ENCODE peak calls at places on chromosomes 3 and 15, in six cellular contexts. K is fibroblast of pulmonary artery, J is fibroblast of lung, D is endothelial cell of umbilical vein, W is hepatocyte, C is cardiac muscle cell. N is an unnamed sample.

GRCh38 chr3:52874869-52875588 is 22.3 kb downstream of the STIMATE start:
- DNase-seq in K (no peak), W (no peak), C (no peak), D (no peak), J (no peak), N (no peak)

GRCh38 chr3:119297169-119297568 is 3.0 kb downstream of the ARHGAP31 start:
- DNase-seq in D (peak), C (peak), J (peak), W (no peak), K (peak), N (peak)

GRCh38 chr15:45919806-45920205 is 285.0 kb downstream of the SQOR start:
- DNase-seq in W (peak), J (peak), K (peak), D (peak), C (peak), N (peak)

GRCh38 chr15:68820205-68820588 is 498 bp downstream of the ANP32A start:
- DNase-seq in C (peak), K (peak), D (peak), J (no peak), W (peak), N (no peak)

GRCh38 chr3:126636436-126636835 is 18.5 kb downstream of the TXNRD3 start:
- DNase-seq in W (no peak), D (no peak), K (no peak), C (no peak), J (no peak), N (no peak)

GRCh38 chr3:44236485-44236908 is 5.2 kb upstream of the TOPAZ1 start:
- DNase-seq in C (no peak), D (peak), K (no peak), J (no peak), W (peak), N (no peak)

GRCh38 chr3:25854214-25854613 is 64.3 kb downstream of the OXSM start:
- DNase-seq in C (peak), W (no peak), D (peak), K (peak), J (peak), N (peak)

GRCh38 chr3:187567741-187568140 is 102.5 kb downstream of the SST start:
- DNase-seq in W (no peak), C (peak), K (peak), J (no peak), D (no peak), N (peak)

GRCh38 chr3:126983276-126983652 is 349 bp downstream of the PLXNA1 start:
- DNase-seq in K (no peak), J (no peak), W (peak), C (peak), D (no peak), N (no peak)

GRCh38 chr3:189826566-189826965 is 195.4 kb downstream of the TP63 start:
- DNase-seq in C (no peak), J (no peak), W (no peak), D (no peak), K (no peak), N (no peak)

GRCh38 chr15:74373731-74374647 is 6.5 kb upstream of the CYP11A1 start:
- DNase-seq in K (peak), C (peak), W (peak), J (peak), D (peak), N (peak)

GRCh38 chr15:63083046-63083445 is 38.6 kb upstream of the LACTB start:
- DNase-seq in K (no peak), C (no peak), W (peak), D (no peak), J (no peak), N (no peak)

GRCh38 chr3:143597774-143598652 is 250.3 kb downstream of the SLC9A9 start:
- DNase-seq in W (no peak), J (no peak), D (no peak), K (no peak), C (no peak), N (no peak)

GRCh38 chr15:70765504-70766281 is 2.3 kb upstream of the UACA start:
- DNase-seq in K (no peak), D (no peak), W (no peak), C (no peak), J (peak), N (peak)

DNA sequence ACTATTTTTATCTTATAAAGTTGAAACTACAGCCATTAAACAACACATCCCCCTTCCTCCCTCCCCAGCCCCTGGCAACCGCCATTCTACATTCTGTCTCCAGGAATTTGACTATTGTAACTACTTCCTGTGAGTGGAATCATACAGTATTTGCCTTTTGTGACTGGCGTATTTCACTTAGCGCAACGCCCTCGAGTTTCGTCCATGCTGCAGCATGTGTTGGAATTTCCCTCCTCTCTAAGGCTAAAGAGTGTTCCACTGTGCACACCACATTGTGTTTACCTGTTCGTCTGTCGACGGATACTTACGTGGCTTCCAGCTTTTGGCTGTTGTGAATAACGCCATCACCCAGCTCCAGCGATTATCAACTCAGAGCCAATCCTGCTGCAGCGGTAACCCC is 52.0 kb upstream of the DLG1 start:
- DNase-seq in D (no peak), K (no peak), J (no peak), C (no peak), W (no peak), N (no peak)
- H3K4me3 ChIP-seq in D (no peak), K (no peak), J (no peak), C (no peak), W (no peak), N (no peak)

DNA sequence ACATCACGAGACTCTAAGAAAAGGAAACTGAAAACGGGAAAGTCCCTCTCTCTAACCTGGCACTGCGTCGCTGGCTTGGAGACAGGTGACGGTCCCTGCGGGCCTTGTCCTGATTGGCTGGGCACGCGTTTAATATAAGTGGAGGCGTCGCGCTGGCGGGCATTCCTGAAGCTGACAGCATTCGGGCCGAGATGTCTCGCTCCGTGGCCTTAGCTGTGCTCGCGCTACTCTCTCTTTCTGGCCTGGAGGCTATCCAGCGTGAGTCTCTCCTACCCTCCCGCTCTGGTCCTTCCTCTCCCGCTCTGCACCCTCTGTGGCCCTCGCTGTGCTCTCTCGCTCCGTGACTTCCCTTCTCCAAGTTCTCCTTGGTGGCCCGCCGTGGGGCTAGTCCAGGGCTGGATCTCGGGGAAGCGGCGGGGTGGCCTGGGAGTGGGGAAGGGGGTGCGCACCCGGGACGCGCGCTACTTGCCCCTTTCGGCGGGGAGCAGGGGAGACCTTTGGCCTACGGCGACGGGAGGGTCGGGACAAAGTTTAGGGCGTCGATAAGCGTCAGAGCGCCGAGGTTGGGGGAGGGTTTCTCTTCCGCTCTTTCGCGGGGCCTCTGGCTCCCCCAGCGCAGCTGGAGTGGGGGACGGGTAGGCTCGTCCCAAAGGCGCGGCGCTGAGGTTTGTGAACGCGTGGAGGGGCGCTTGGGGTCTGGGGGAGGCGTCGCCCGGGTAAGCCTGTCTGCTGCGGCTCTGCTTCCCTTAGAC is at the start of gene B2M:
- DNase-seq in C (peak), D (peak), W (peak), K (peak), J (peak), N (peak)
- TF ChIP-seq CTCF in C (no peak), D (no peak), W (no peak), K (no peak), J (no peak), N (no peak)

GRCh38 chr3:50272911-50273688 is 4.2 kb downstream of the SEMA3B start:
- DNase-seq in W (peak), J (peak), D (peak), K (peak), C (peak), N (peak)
- H3K4me3 ChIP-seq in W (no peak), J (peak), D (peak), K (peak), C (no peak), N (peak)

DNA sequence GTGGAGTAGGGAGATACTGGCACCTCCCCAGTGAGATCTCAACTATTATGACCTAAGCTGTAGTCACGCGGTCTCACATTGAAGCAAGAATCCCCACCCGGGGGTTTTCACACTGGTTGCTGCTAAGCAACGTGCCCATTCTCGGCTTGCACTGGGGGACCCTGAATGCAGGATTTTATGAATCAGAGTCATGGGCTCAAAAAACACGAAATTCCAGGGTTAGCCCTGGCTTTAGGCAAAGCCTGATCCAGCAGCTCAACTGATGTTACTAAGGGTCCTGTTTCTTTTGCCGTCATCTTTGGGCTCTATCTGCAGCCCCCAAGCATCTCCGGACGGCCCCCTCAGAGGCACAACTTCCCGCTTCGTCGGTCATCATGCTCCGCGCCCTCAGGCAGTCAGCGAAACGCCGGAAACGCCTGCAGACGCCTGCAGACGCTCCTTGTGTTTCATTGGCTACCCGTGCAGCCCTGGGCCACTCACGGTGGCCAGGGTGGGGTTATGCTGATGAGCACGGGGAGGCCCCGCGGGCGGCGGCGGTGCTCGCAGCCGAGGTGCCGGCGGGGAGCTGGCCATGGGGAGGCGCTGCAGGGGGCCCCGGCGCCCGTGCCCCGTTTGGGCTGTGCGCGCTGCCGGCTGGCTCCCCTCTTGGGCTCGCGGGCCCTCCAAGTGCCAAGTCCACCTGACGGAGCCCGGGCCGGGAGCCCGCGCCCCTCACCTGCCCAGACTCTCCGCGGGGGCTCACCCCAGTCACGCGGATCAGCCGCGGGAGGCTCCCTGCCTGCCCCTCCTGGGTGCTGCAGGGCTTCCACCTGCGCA is 25.8 kb downstream of the EFCC1 start:
- DNase-seq in W (peak), C (peak), K (peak), J (peak), D (peak), N (peak)
- TF ChIP-seq CTCF in W (peak), C (peak), K (no peak), J (no peak), D (peak), N (no peak)

GRCh38 chr3:128487813-128488635 is 5.0 kb downstream of the GATA2 start:
- DNase-seq in K (peak), J (peak), C (peak), W (peak), D (peak), N (peak)
- H3K4me3 ChIP-seq in K (peak), J (peak), C (peak), W (peak), D (peak), N (peak)

DNA sequence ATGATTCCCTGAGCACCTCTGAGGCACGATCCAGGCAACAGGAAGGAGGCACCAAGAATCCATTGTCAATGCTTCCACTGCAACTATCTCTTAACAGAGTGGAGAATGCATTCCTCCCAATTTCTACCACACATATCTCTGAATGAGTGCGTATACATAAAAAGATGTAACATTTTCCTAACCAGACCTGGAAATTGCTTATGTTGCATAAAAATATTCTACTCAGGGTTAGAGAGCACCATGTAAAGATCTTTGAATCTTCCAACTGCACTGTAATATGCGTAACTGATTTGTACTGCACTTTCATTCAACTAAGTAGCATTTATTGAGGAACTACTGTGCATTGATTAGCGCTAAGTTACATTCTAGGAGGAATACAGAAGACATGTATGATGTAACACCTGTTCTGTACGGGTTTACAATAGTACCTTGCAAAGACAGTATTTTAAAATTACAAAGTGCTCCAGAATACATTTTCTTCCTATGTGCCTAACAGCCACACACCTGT is 237.8 kb downstream of the EBLN2 start:
- DNase-seq in D (no peak), K (no peak), W (no peak), C (no peak), J (no peak), N (no peak)
- TF ChIP-seq CTCF in D (no peak), K (no peak), W (no peak), C (no peak), J (no peak), N (no peak)

GRCh38 chr3:149589332-149589731 is 68.5 kb downstream of the WWTR1 start:
- DNase-seq in W (no peak), K (peak), C (peak), D (peak), J (peak), N (peak)

GRCh38 chr3:149596136-149596770 is 61.6 kb downstream of the WWTR1 start:
- DNase-seq in C (peak), D (peak), W (no peak), J (peak), K (peak), N (peak)

GRCh38 chr3:149590691-149591441 is 67.0 kb downstream of the WWTR1 start:
- DNase-seq in W (no peak), K (peak), C (no peak), J (no peak), D (peak), N (no peak)

GRCh38 chr3:149593416-149594160 is 64.2 kb downstream of the WWTR1 start:
- DNase-seq in J (no peak), D (no peak), W (no peak), C (no peak), K (no peak), N (no peak)

GRCh38 chr3:149592758-149593240 is 65.0 kb downstream of the WWTR1 start:
- DNase-seq in K (no peak), C (no peak), J (no peak), W (no peak), D (peak), N (no peak)
- H3K4me3 ChIP-seq in K (no peak), C (no peak), J (no peak), W (no peak), D (no peak), N (no peak)

GRCh38 chr15:34795267-34796081 is at the start of gene ACTC1:
- DNase-seq in D (peak), J (peak), K (peak), C (peak), W (peak), N (peak)
- TF ChIP-seq CTCF in D (no peak), J (no peak), K (no peak), C (no peak), W (no peak), N (no peak)

DNA sequence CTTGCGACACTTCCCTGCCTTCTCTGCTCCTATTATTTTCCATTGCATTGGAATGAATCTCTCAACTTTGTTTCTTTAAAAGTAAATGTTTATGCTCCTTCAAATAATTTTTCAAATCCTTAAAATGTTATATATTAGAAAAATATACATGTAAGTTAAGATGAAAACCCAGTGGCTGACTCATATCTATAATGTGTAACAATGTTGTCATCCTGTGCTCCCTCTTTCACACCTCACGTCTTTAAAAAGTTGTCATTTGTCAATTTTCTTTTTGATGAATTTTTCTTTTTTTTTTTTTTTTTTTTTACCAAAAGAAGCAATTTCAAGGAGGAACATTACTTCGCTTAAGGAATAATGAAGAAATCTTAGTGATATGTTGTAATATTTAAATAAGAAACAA is 3.7 kb downstream of the RBMS3 start:
- DNase-seq in W (no peak), C (peak), J (peak), K (peak), D (peak), N (peak)
- H3K4me3 ChIP-seq in W (peak), C (peak), J (peak), K (peak), D (no peak), N (peak)